ENCODE peak calls at places on chromosomes 13 and 19, in five cellular contexts. E is HepG2, H is IMR-90, X is K562, B is SK-N-SH. P is an unnamed sample.
A peak's percentile ranks its signal among the peaks of the same experiment; 100 is the strongest.

GRCh38 chr19:1587872-1588271 is 4.8 kb downstream of the MBD3 start:
- DNase-seq in E (peak; percentile 44), H (no peak), X (no peak), B (no peak), P (no peak)

GRCh38 chr13:26811636-26812035 is 51.0 kb upstream of the GPR12 start:
- DNase-seq in E (no peak), H (no peak), X (no peak), B (no peak), P (no peak)

GRCh38 chr19:48458016-48458415 is 2.6 kb downstream of the KCNJ14 start:
- DNase-seq in E (no peak), H (no peak), X (no peak), B (no peak), P (no peak)

GRCh38 chr13:100490692-100491091 is 97.9 kb downstream of the GGACT start:
- DNase-seq in E (no peak), H (no peak), X (no peak), B (no peak), P (no peak)

GRCh38 chr13:99778500-99778899 is 193.1 kb downstream of the ZIC5 start:
- DNase-seq in E (no peak), H (no peak), X (no peak), B (no peak), P (no peak)

GRCh38 chr13:83378901-83379300 is 503.4 kb downstream of the SLITRK1 start:
- DNase-seq in E (no peak), H (peak; percentile 47), X (no peak), B (no peak), P (no peak)

GRCh38 chr13:42071667-42072419 is 23.4 kb downstream of the DGKH start:
- DNase-seq in E (no peak), H (peak; percentile 54), X (peak; percentile 10), B (no peak), P (no peak)

GRCh38 chr19:46639356-46640061 is 3.5 kb upstream of the GNG8 start:
- DNase-seq in E (no peak), H (peak; percentile 58), X (peak; percentile 61), B (peak; percentile 94), P (no peak)

GRCh38 chr13:106139942-106140341 is 395.5 kb downstream of the EFNB2 start:
- DNase-seq in E (no peak), H (no peak), X (no peak), B (no peak), P (no peak)

GRCh38 chr13:33252103-33252502 is 33.5 kb downstream of the STARD13 start:
- DNase-seq in E (no peak), H (no peak), X (no peak), B (no peak), P (no peak)

GRCh38 chr19:35879770-35880317 is 11.5 kb downstream of the APLP1 start:
- DNase-seq in E (peak; percentile 73), H (peak; percentile 89), X (peak; percentile 94), B (peak; percentile 79), P (no peak)

GRCh38 chr13:57612568-57612967 is 19.0 kb upstream of the PCDH17 start:
- DNase-seq in E (no peak), H (no peak), X (no peak), B (no peak), P (no peak)

GRCh38 chr19:33098023-33098652 is 17.2 kb downstream of the GPATCH1 start:
- DNase-seq in E (peak; percentile 76), H (no peak), X (no peak), B (no peak), P (no peak)

GRCh38 chr19:495440-496332 is 600 bp upstream of the MADCAM1 start:
- DNase-seq in E (no peak), H (peak; percentile 39), X (peak; percentile 68), B (peak; percentile 84), P (no peak)

GRCh38 chr13:41668130-41668757 is 210.9 kb downstream of the RGCC start:
- DNase-seq in E (peak; percentile 96), H (peak; percentile 95), X (peak; percentile 32), B (peak; percentile 61), P (peak; percentile 60)

GRCh38 chr19:38941979-38942378 is 11.2 kb downstream of the MRPS12 start:
- DNase-seq in E (no peak), H (no peak), X (no peak), B (no peak), P (no peak)

GRCh38 chr19:21915411-21915810 is 79.4 kb upstream of the ZNF43 start:
- DNase-seq in E (no peak), H (no peak), X (no peak), B (no peak), P (no peak)

GRCh38 chr13:99173606-99174005 is 27.0 kb upstream of the UBAC2 start:
- DNase-seq in E (no peak), H (no peak), X (no peak), B (no peak), P (no peak)

GRCh38 chr19:11446652-11447301 is 11.3 kb downstream of the PRKCSH start:
- DNase-seq in E (no peak), H (no peak), X (peak; percentile 86), B (peak; percentile 97), P (no peak)

GRCh38 chr13:40562975-40563349 is 103.5 kb downstream of the FOXO1 start:
- DNase-seq in E (no peak), H (no peak), X (no peak), B (no peak), P (no peak)

GRCh38 chr19:40601061-40601973 is at the start of gene LTBP4:
- DNase-seq in E (no peak), H (no peak), X (peak; percentile 76), B (peak; percentile 74), P (no peak)

GRCh38 chr13:75175575-75175974 is 306.4 kb downstream of the TBC1D4 start:
- DNase-seq in E (no peak), H (peak; percentile 20), X (no peak), B (no peak), P (no peak)

GRCh38 chr13:46615888-46616531 is 63.0 kb downstream of the LRCH1 start:
- DNase-seq in E (no peak), H (peak; percentile 68), X (no peak), B (no peak), P (no peak)

GRCh38 chr13:91960947-91961346 is 562.5 kb downstream of the GPC5 start:
- DNase-seq in E (no peak), H (no peak), X (no peak), B (no peak), P (no peak)

GRCh38 chr13:91950803-91951202 is 552.4 kb downstream of the GPC5 start:
- DNase-seq in E (no peak), H (no peak), X (no peak), B (no peak), P (no peak)

GRCh38 chr13:91955546-91956355 is 557.3 kb downstream of the GPC5 start:
- DNase-seq in E (no peak), H (no peak), X (no peak), B (no peak), P (no peak)
- TF ChIP-seq MXI1 in E (no peak), H (no peak), X (no peak), B (no peak), P (no peak)

GRCh38 chr19:10226021-10226375 is 5.1 kb downstream of the S1PR2 start:
- DNase-seq in E (no peak), H (no peak), X (no peak), B (no peak), P (no peak)

GRCh38 chr19:10227215-10227971 is 3.7 kb downstream of the S1PR2 start:
- DNase-seq in E (no peak), H (no peak), X (peak; percentile 50), B (peak; percentile 74), P (no peak)

GRCh38 chr19:10224337-10224736 is 6.8 kb downstream of the S1PR2 start:
- DNase-seq in E (no peak), H (no peak), X (no peak), B (no peak), P (no peak)

GRCh38 chr19:10228393-10228792 is 2.7 kb downstream of the S1PR2 start:
- DNase-seq in E (no peak), H (no peak), X (no peak), B (no peak), P (no peak)

DNA sequence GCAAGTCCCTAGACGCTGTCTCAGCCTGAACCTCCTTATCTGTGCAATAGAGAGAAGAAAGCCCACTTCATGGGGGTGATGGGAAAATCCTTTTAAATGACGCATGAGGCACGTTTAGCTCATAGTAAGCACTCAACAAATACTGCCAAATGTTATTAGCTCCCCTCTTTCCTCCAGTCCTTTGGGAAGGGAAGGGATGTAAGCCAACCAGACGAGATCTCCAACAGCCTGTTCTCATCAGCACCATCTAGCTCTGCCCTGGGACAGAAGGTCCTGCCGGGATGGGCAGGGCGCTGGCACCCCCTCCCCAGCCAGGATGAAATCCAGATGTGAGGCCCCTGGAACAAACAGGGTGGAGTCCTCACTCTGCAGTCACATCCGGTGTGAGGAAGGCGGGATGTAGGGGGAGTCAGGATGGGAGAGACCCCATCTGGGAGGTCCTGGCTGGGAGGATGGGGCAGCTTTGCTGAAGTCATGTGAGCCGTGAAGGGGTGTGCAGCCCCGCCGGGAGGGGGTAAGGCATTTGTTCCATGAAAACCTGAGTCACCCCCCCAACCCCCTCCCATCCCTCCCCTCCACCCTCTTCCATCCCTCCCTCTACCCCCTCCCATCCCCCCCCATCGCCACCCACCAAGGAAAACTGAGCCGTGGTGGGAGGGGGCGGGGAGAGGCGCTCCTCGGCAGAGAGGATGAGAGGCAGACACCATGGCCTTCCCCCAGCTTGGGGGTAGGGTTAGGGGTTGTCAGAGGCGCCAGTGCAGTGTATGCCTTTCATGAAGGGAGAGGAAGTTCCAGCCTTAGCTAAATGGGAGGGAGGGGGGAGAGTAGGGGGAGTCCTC is 4.5 kb downstream of the S1PR2 start:
- DNase-seq in E (no peak), H (peak; percentile 95), X (peak; percentile 29), B (peak; percentile 92), P (no peak)
- H3K9ac ChIP-seq in E (no peak overlapping the region), H (peak overlapping the region; percentile 53), X (no peak overlapping the region), B (no peak overlapping the region), P (no peak overlapping the region)

GRCh38 chr19:42198676-42199439 is 18.6 kb downstream of the DEDD2 start:
- DNase-seq in E (no peak), H (no peak), X (no peak), B (no peak), P (peak; percentile 53)

GRCh38 chr19:42201489-42202289 is 15.8 kb downstream of the DEDD2 start:
- DNase-seq in E (no peak), H (no peak), X (no peak), B (no peak), P (peak; percentile 68)

GRCh38 chr19:42197375-42197817 is 20.1 kb downstream of the DEDD2 start:
- DNase-seq in E (no peak), H (no peak), X (no peak), B (no peak), P (no peak)

GRCh38 chr19:42200116-42200740 is 17.2 kb downstream of the DEDD2 start:
- DNase-seq in E (no peak), H (no peak), X (no peak), B (no peak), P (no peak)

GRCh38 chr19:42199440-42200115 is 17.9 kb downstream of the DEDD2 start:
- DNase-seq in E (no peak), H (no peak), X (peak; percentile 88), B (no peak), P (peak; percentile 68)
- TF ChIP-seq MXI1 in E (no peak), H (no peak), X (no peak), B (no peak), P (no peak)

GRCh38 chr19:18100710-18101109 is 3.1 kb downstream of the MAST3 start:
- DNase-seq in E (peak; percentile 76), H (no peak), X (peak; percentile 59), B (no peak), P (no peak)

GRCh38 chr19:18101268-18101667 is 3.7 kb downstream of the MAST3 start:
- DNase-seq in E (no peak), H (no peak), X (no peak), B (no peak), P (no peak)

GRCh38 chr19:18107235-18108083 is 9.9 kb downstream of the MAST3 start:
- DNase-seq in E (no peak), H (no peak), X (no peak), B (peak; percentile 21), P (no peak)

GRCh38 chr19:18102916-18103542 is 5.5 kb downstream of the MAST3 start:
- DNase-seq in E (no peak), H (no peak), X (no peak), B (no peak), P (no peak)

GRCh38 chr19:18104793-18105131 is 7.2 kb downstream of the MAST3 start:
- DNase-seq in E (no peak), H (no peak), X (no peak), B (no peak), P (no peak)
- H3K9ac ChIP-seq in E (peak overlapping the region; percentile 50), H (peak overlapping the region; percentile 36), X (peak overlapping the region; percentile 32), B (no peak overlapping the region), P (peak overlapping the region; percentile 62)

P was measured in GM12878.